ENCODE peak calls at places on chromosomes 7 and 10, in seven cellular contexts. W is dorsolateral prefrontal cortex, U is testis, D is BJ, P is upper lobe of left lung, H is GM10248, V is brain microvascular endothelial cell. Z is an unnamed sample.

GRCh38 chr10:30353851-30354250 is 4.8 kb upstream of the MTPAP start:
- DNase-seq in U (no peak), P (no peak), D (peak; percentile 75), H (no peak), W (no peak), V (peak; percentile 86), Z (no peak)

GRCh38 chr7:86692755-86693154 is 49.0 kb downstream of the GRM3 start:
- DNase-seq in W (no peak), P (no peak), D (no peak), U (no peak), H (no peak), V (no peak), Z (no peak)

GRCh38 chr10:93515071-93515962 is 18.9 kb downstream of the CEP55 start:
- DNase-seq in U (no peak), H (no peak), D (no peak), V (no peak), P (no peak), W (no peak), Z (no peak)

GRCh38 chr7:151813445-151813844 is 63.5 kb downstream of the PRKAG2 start:
- DNase-seq in W (no peak), P (no peak), D (no peak), V (no peak), U (no peak), H (no peak), Z (no peak)

GRCh38 chr10:62430881-62431280 is 56.7 kb downstream of the ZNF365 start:
- DNase-seq in W (no peak), U (no peak), H (no peak), P (no peak), D (no peak), V (no peak), Z (no peak)

GRCh38 chr10:30438016-30438850 is 4.2 kb downstream of the MAP3K8 start:
- DNase-seq in W (no peak), P (no peak), D (no peak), H (no peak), U (no peak), V (no peak), Z (no peak)

GRCh38 chr7:22377690-22378089 is 20.7 kb upstream of the RAPGEF5 start:
- DNase-seq in P (no peak), W (no peak), V (no peak), D (no peak), H (no peak), U (peak; percentile 44), Z (no peak)

GRCh38 chr10:117374506-117375359 is 507 bp downstream of the PDZD8 start:
- DNase-seq in P (peak; percentile 54), H (no peak), W (peak; percentile 54), D (no peak), V (no peak), U (peak; percentile 64), Z (peak; percentile 51)

GRCh38 chr7:42686594-42687156 is 225.2 kb downstream of the C7orf25 start:
- DNase-seq in U (no peak), D (no peak), W (no peak), P (no peak), V (no peak), H (no peak), Z (no peak)

GRCh38 chr7:120961638-120962173 is 11.1 kb downstream of the ING3 start:
- DNase-seq in D (no peak), V (no peak), W (no peak), P (no peak), H (no peak), U (no peak), Z (no peak)

GRCh38 chr10:4894335-4894734 is 68.3 kb downstream of the AKR1E2 start:
- DNase-seq in H (no peak), W (no peak), V (no peak), P (no peak), U (no peak), D (no peak), Z (no peak)

GRCh38 chr10:132368881-132369635 is 27.9 kb upstream of the PWWP2B start:
- DNase-seq in W (no peak), H (no peak), V (peak; percentile 10), U (no peak), D (peak; percentile 70), P (no peak), Z (no peak)

GRCh38 chr10:132939378-132939955 is 2.9 kb downstream of the CFAP46 start:
- DNase-seq in U (no peak), D (no peak), W (peak; percentile 40), V (no peak), P (no peak), H (no peak), Z (no peak)

GRCh38 chr7:95421847-95422444 is 12.9 kb downstream of the PON2 start:
- DNase-seq in P (no peak), V (no peak), W (no peak), U (no peak), H (no peak), D (no peak), Z (no peak)

GRCh38 chr7:92868683-92869293 is 32.4 kb upstream of the CDK6 start:
- DNase-seq in W (no peak), V (no peak), D (no peak), H (no peak), P (no peak), U (no peak), Z (no peak)

DNA sequence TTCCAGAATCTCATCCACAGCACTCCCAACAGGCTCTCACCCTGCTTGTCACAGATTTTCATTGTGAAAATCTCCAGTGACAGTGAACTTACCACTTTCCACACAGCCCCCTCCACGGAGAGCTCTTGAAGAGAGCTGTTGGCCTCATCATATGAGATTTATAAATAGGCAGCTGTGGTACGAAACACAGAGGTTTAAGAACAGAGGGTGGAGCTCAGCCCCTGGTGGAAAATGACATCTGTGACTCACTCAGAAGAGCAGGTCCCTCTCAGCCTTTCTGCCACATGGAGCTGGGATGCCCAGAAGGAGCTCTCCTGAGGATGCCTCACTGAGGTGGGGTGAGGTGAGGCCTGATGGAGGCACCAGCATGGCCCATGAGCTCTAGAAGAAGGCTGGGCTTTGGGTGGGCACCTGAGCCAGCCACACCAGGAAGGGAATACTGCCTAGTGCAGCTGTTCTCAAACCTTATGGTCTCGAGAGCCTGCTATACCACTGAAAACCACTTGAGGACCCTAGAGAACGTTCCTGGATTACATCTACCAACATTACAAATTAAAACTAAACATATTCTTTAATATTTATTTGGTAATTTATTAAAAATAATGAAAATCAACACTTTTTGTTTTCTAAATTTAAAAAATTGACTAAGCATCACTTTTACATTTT is 25.8 kb upstream of the EEPD1 start:
- DNase-seq in H (no peak), U (no peak), W (no peak), P (no peak), D (no peak), V (no peak), Z (no peak)
- TF ChIP-seq CTCF in H (no peak), U (no peak), W (no peak), P (no peak), D (no peak), V (no peak), Z (no peak)

GRCh38 chr7:36112969-36113368 is 40.1 kb upstream of the EEPD1 start:
- DNase-seq in D (no peak), V (no peak), U (no peak), P (no peak), W (no peak), H (no peak), Z (no peak)

GRCh38 chr7:36117201-36117840 is 35.7 kb upstream of the EEPD1 start:
- DNase-seq in H (no peak), W (no peak), D (no peak), P (no peak), V (no peak), U (no peak), Z (no peak)

GRCh38 chr7:36116347-36117200 is 36.5 kb upstream of the EEPD1 start:
- DNase-seq in P (no peak), W (no peak), D (no peak), V (no peak), U (no peak), H (no peak), Z (no peak)

GRCh38 chr7:36115448-36116321 is 37.4 kb upstream of the EEPD1 start:
- DNase-seq in W (peak; percentile 91), P (peak; percentile 71), V (peak; percentile 98), H (peak; percentile 75), D (peak; percentile 77), U (peak; percentile 53), Z (peak; percentile 74)

GRCh38 chr7:36114355-36114754 is 38.7 kb upstream of the EEPD1 start:
- DNase-seq in V (no peak), D (no peak), U (no peak), H (no peak), W (no peak), P (no peak), Z (no peak)
- TF ChIP-seq CTCF in V (no peak), D (no peak), U (no peak), H (no peak), W (no peak), P (no peak), Z (no peak)

GRCh38 chr7:154647625-154648024 is 355.3 kb downstream of the PAXIP1 start:
- DNase-seq in H (no peak), W (no peak), D (no peak), P (no peak), U (no peak), V (no peak), Z (no peak)

GRCh38 chr7:154649015-154649414 is 353.9 kb downstream of the PAXIP1 start:
- DNase-seq in D (no peak), H (no peak), V (no peak), P (no peak), U (no peak), W (no peak), Z (no peak)

GRCh38 chr7:154650275-154650674 is 352.6 kb downstream of the PAXIP1 start:
- DNase-seq in U (no peak), P (no peak), H (no peak), V (no peak), W (no peak), D (no peak), Z (no peak)

GRCh38 chr7:154651501-154651900 is 351.4 kb downstream of the PAXIP1 start:
- DNase-seq in U (no peak), W (peak; percentile 46), P (no peak), H (no peak), D (no peak), V (no peak), Z (no peak)

DNA sequence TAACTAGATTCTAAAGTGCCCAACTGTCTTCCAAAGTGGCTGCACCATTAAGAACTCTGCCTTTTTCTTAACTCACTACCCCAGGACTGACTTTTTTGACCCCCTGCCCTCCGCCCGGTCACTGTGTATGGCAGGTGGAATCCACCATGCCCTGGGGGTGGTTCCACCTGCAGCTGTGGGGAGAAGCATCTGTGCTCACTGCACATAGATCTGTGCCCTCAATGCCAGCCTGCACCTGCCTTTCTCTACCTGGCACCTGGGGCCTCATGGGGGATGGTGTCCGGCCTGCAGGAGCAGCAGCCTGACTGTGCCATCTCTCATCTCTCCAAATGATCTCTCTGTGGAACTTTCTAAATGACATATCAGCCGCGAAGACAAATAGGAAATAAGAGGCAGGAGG is 353.5 kb downstream of the PAXIP1 start:
- DNase-seq in W (no peak), D (no peak), V (no peak), U (no peak), H (no peak), P (no peak), Z (no peak)
- TF ChIP-seq CTCF in W (no peak), D (no peak), V (no peak), U (no peak), H (no peak), P (no peak), Z (no peak)

DNA sequence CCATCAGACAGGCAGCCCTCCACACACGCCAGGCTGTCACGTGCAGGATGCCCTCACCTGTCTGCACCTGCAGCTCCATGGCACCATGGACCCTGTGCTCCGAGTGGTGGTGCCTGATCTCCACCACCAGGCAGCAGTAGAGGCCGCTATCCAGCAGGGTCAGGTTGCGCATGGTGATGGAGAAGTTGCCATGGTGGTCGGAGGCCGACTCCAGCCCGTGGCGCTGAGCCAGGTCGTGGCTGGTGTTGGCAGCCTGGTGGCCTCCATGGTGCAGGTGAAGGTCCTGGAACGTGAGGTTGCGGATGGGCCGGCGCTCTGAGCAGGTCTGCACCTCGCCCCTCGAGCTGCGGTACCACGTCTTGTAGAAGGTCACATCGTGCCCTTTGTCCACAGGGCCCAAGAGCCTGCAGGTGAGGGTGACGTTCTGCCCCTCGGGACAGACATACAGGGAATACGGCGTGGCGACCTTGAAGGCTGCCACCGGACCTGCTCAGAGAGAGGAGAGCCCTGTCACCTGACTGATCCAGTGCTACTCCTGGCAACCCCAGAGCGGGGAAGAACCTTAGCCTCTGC is 11.7 kb downstream of the VSIR start:
- DNase-seq in W (no peak), U (no peak), P (no peak), D (no peak), V (no peak), H (no peak), Z (no peak)
- TF ChIP-seq CTCF in W (no peak), U (no peak), P (no peak), D (no peak), V (peak; percentile 15), H (peak; percentile 10), Z (no peak)

Z was measured in GM20000.